ENCODE peak calls at places on chromosomes 16 and 17, in four cellular contexts. O, V, P and Z are unnamed samples.

GRCh38 chr16:82584553-82585152 is 42.1 kb upstream of the CDH13 start:
- DNase-seq in O (no peak), V (no peak), P (no peak), Z (no peak)

GRCh38 chr16:53753431-53753830 is 49.5 kb downstream of the FTO start:
- DNase-seq in O (no peak), V (no peak), P (no peak), Z (no peak)

GRCh38 chr17:46152423-46152822 is 40.8 kb downstream of the KANSL1 start:
- DNase-seq in O (no peak), V (peak), P (no peak), Z (no peak)

GRCh38 chr17:40339068-40339699 is 25.4 kb downstream of the GJD3 start:
- DNase-seq in O (no peak), V (no peak), P (no peak), Z (no peak)

GRCh38 chr16:77207029-77207428 is 7.8 kb downstream of the SYCE1L start:
- DNase-seq in O (no peak), V (no peak), P (no peak), Z (no peak)

GRCh38 chr17:74296548-74296936 is 22.5 kb downstream of the DNAI2 start:
- DNase-seq in O (peak), V (no peak), P (peak), Z (peak)

GRCh38 chr17:7856081-7856791 is 1.1 kb downstream of the NAA38 start:
- DNase-seq in O (no peak), V (no peak), P (no peak), Z (peak)

GRCh38 chr17:79123988-79124387 is 49.4 kb downstream of the ENGASE start:
- DNase-seq in O (no peak), V (no peak), P (no peak), Z (no peak)

GRCh38 chr17:6668727-6669425 is 17.3 kb downstream of the C17orf100 start:
- DNase-seq in O (no peak), V (no peak), P (peak), Z (no peak)

GRCh38 chr16:24810951-24811843 is 34.6 kb upstream of the SLC5A11 start:
- DNase-seq in O (no peak), V (no peak), P (no peak), Z (no peak)

GRCh38 chr17:6084226-6085161 is 14.3 kb downstream of the WSCD1 start:
- DNase-seq in O (no peak), V (no peak), P (no peak), Z (no peak)

GRCh38 chr16:82758904-82759303 is 132.1 kb downstream of the CDH13 start:
- DNase-seq in O (no peak), V (no peak), P (no peak), Z (no peak)

GRCh38 chr17:29005936-29006438 is at the start of gene SEZ6:
- DNase-seq in O (peak), V (no peak), P (peak), Z (peak)

GRCh38 chr17:41580651-41581365 is 5.9 kb downstream of the KRT14 start:
- DNase-seq in O (no peak), V (no peak), P (no peak), Z (no peak)

DNA sequence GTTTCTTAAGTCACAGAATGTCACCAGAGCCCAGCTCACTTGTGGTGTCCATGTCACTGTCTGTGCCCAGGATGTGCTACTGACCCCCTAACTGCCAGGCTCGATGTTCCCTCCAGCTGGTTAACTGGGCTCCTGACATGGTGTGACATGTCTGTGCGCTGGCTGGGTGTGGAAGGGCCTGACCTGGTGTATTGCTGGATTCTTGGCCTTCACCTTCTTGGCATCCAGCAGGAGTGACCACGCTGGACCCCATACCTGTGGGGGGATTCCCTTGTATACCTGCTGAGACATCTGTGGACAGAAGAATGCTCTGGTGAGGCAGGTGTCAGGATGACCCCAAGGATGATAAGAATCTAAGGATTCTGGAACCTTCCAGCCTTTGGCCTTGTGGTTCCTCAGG is 1690.1 kb downstream of the TP53TG3F start:
- DNase-seq in O (no peak), V (no peak), P (no peak), Z (no peak)
- TF ChIP-seq POLR2AphosphoS2 in O (no peak), V (no peak), P (no peak), Z (no peak)

GRCh38 chr17:58352018-58352842 is at the start of gene SUPT4H1:
- DNase-seq in O (peak), V (peak), P (peak), Z (peak)

GRCh38 chr17:58351710-58352017 is 337 bp downstream of the SUPT4H1 start:
- DNase-seq in O (no peak), V (no peak), P (no peak), Z (no peak)

GRCh38 chr17:58354541-58355216 is 2.7 kb upstream of the SUPT4H1 start:
- DNase-seq in O (no peak), V (no peak), P (no peak), Z (no peak)

GRCh38 chr17:58351182-58351581 is 819 bp downstream of the SUPT4H1 start:
- DNase-seq in O (no peak), V (no peak), P (no peak), Z (no peak)

GRCh38 chr17:58352843-58353719 is 1.1 kb upstream of the SUPT4H1 start:
- DNase-seq in O (no peak), V (no peak), P (no peak), Z (peak)
- TF ChIP-seq POLR2AphosphoS2 in O (no peak), V (no peak), P (no peak), Z (no peak)

GRCh38 chr16:51822471-51822870 is 671.4 kb upstream of the SALL1 start:
- DNase-seq in O (no peak), V (no peak), P (no peak), Z (no peak)

GRCh38 chr16:51821527-51821926 is 670.5 kb upstream of the SALL1 start:
- DNase-seq in O (no peak), V (no peak), P (no peak), Z (no peak)

GRCh38 chr16:51820176-51820575 is 669.1 kb upstream of the SALL1 start:
- DNase-seq in O (no peak), V (no peak), P (no peak), Z (no peak)

GRCh38 chr16:51825740-51826139 is 674.7 kb upstream of the SALL1 start:
- DNase-seq in O (no peak), V (no peak), P (no peak), Z (no peak)
- TF ChIP-seq POLR2AphosphoS2 in O (no peak), V (no peak), P (no peak), Z (no peak)

GRCh38 chr16:3960049-3960809 is 79.7 kb upstream of the CREBBP start:
- DNase-seq in O (no peak), V (no peak), P (no peak), Z (no peak)

GRCh38 chr16:3953728-3954410 is 73.4 kb upstream of the CREBBP start:
- DNase-seq in O (no peak), V (no peak), P (no peak), Z (no peak)

GRCh38 chr16:3954411-3954921 is 74.0 kb upstream of the CREBBP start:
- DNase-seq in O (no peak), V (no peak), P (peak), Z (no peak)

GRCh38 chr16:3959148-3959547 is 78.6 kb upstream of the CREBBP start:
- DNase-seq in O (peak), V (no peak), P (no peak), Z (no peak)

DNA sequence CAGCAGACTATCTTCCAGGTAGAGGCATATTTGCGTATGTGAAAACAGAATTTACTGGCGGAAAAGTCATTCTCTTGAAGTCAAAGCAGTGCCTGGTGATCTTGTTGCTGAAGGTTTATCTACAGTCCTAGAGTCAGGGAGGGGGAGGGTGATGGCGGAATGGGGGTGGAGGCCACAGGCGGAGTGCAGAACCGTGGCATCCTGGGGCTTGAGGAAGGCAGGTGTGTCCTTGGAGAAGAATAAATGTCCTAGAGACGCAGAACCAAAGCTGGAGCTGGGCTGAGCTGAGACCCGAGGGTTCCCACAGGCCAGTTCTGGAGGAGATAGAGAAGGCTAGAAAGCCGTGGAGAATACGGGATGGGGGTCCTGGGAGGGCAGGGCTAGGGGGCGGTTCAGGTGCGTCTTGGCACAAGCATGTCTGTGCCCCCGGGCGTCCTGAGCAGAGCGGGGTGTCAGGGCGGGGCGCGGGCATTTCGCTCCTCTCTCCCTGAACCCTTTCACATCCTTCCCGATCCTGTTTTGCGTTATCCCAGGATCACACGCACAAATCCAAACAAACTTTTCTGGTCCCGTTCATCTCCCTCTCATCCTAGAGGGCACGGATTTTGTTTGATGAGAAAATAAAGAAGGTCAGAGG is 76.9 kb upstream of the CREBBP start:
- DNase-seq in O (no peak), V (no peak), P (no peak), Z (no peak)
- TF ChIP-seq POLR2AphosphoS2 in O (no peak), V (no peak), P (no peak), Z (no peak)